ENCODE peak calls at places on chromosome 19, in seven cellular contexts. F, N, P, T, S, L and B are unnamed samples.

GRCh38 chr19:42965204-42965603 is 28.2 kb upstream of the PSG7 start:
- DNase-seq in F (no peak), N (no peak), P (peak; percentile 87), T (no peak), S (no peak), L (no peak), B (no peak)

GRCh38 chr19:581399-582111 is 8.1 kb upstream of the HCN2 start:
- DNase-seq in F (no peak), N (no peak), P (no peak), T (no peak), S (no peak), L (no peak), B (no peak)

GRCh38 chr19:50794074-50794777 is 4.0 kb downstream of the ACP4 start:
- DNase-seq in F (peak; percentile 31), N (peak; percentile 38), P (no peak), T (peak; percentile 52), S (no peak), L (no peak), B (no peak)

GRCh38 chr19:35269425-35270117 is 809 bp downstream of the USF2 start:
- DNase-seq in F (peak; percentile 78), N (peak; percentile 91), P (peak; percentile 75), T (peak; percentile 92), S (peak; percentile 95), L (peak; percentile 82), B (peak; percentile 77)

GRCh38 chr19:8240274-8241229 is 31.4 kb downstream of the CERS4 start:
- DNase-seq in F (peak; percentile 84), N (peak; percentile 82), P (peak; percentile 94), T (peak; percentile 92), S (peak; percentile 94), L (peak; percentile 89), B (peak; percentile 75)

GRCh38 chr19:8204961-8205360 is 4.2 kb upstream of the CERS4 start:
- DNase-seq in F (peak; percentile 74), N (no peak), P (no peak), T (peak; percentile 90), S (no peak), L (no peak), B (no peak)

GRCh38 chr19:4061178-4061682 is 5.5 kb downstream of the ZBTB7A start:
- DNase-seq in F (peak; percentile 75), N (peak; percentile 95), P (no peak), T (peak; percentile 90), S (peak; percentile 90), L (peak; percentile 84), B (peak; percentile 79)

GRCh38 chr19:5664515-5664914 is 15.8 kb downstream of the MICOS13 start:
- DNase-seq in F (no peak), N (no peak), P (no peak), T (no peak), S (no peak), L (no peak), B (no peak)

GRCh38 chr19:35621708-35622107 is 7.1 kb upstream of the RBM42 start:
- DNase-seq in F (no peak), N (no peak), P (no peak), T (no peak), S (no peak), L (no peak), B (no peak)

GRCh38 chr19:57171551-57172081 is 4.3 kb upstream of the DUXA start:
- DNase-seq in F (peak; percentile 10), N (peak; percentile 10), P (peak; percentile 39), T (peak; percentile 32), S (peak; percentile 70), L (peak; percentile 53), B (peak; percentile 15)

GRCh38 chr19:42091300-42092266 is 15.6 kb downstream of the ZNF574 start:
- DNase-seq in F (no peak), N (peak; percentile 72), P (peak; percentile 64), T (no peak), S (peak; percentile 71), L (no peak), B (no peak)

GRCh38 chr19:41563847-41564514 is 12.0 kb upstream of the CEACAM21 start:
- DNase-seq in F (no peak), N (no peak), P (no peak), T (no peak), S (no peak), L (no peak), B (no peak)

GRCh38 chr19:15285896-15286591 is 46.3 kb downstream of the BRD4 start:
- DNase-seq in F (no peak), N (no peak), P (no peak), T (no peak), S (no peak), L (no peak), B (no peak)

GRCh38 chr19:4497770-4498389 is 20.4 kb downstream of the PLIN4 start:
- DNase-seq in F (no peak), N (no peak), P (no peak), T (no peak), S (no peak), L (no peak), B (no peak)

GRCh38 chr19:35310811-35311465 is 18.0 kb upstream of the CD22 start:
- DNase-seq in F (no peak), N (no peak), P (no peak), T (no peak), S (no peak), L (no peak), B (no peak)

GRCh38 chr19:44924243-44924725 is 9.9 kb downstream of the APOC1 start:
- DNase-seq in F (no peak), N (no peak), P (no peak), T (no peak), S (no peak), L (no peak), B (no peak)

GRCh38 chr19:33954686-33955085 is 158.0 kb downstream of the KCTD15 start:
- DNase-seq in F (no peak), N (no peak), P (no peak), T (peak; percentile 31), S (peak; percentile 13), L (no peak), B (no peak)
- TF ChIP-seq POLR2A in F (no peak), N (no peak), P (no peak), T (no peak), S (no peak), L (no peak), B (no peak)

GRCh38 chr19:10321417-10321797 is 5.6 kb upstream of the FDX2 start:
- DNase-seq in F (no peak), N (peak; percentile 81), P (no peak), T (no peak), S (no peak), L (no peak), B (no peak)
- H3K36me3 ChIP-seq in F (peaks cover 21% of the 10 kb centered on the region), N (peaks cover 41% of the 10 kb centered on the region), P (peaks cover 70% of the 10 kb centered on the region), T (peaks cover 22% of the 10 kb centered on the region), S (peaks cover 94% of the 10 kb centered on the region), L (no peaks in the 10 kb centered on the region), B (peaks cover 57% of the 10 kb centered on the region)

GRCh38 chr19:10100163-10100785 is 2.2 kb downstream of the ANGPTL6 start:
- DNase-seq in F (no peak), N (no peak), P (no peak), T (no peak), S (no peak), L (no peak), B (no peak)
- H3K4me1 ChIP-seq in F (no peaks in the 10 kb centered on the region), N (peaks cover 15% of the 10 kb centered on the region), P (peaks cover 6% of the 10 kb centered on the region), T (peaks cover 13% of the 10 kb centered on the region), S (peaks cover 11% of the 10 kb centered on the region), L (no peaks in the 10 kb centered on the region), B (no peaks in the 10 kb centered on the region)

GRCh38 chr19:58551577-58552471 is 3.1 kb downstream of the CHMP2A start:
- DNase-seq in F (no peak), N (no peak), P (no peak), T (no peak), S (peak; percentile 52), L (no peak), B (no peak)
- TF ChIP-seq POLR2A in F (no peak), N (no peak), P (no peak), T (no peak), S (no peak), L (no peak), B (no peak)

GRCh38 chr19:38841180-38841766 is 8.5 kb downstream of the HNRNPL start:
- DNase-seq in F (no peak), N (no peak), P (no peak), T (no peak), S (no peak), L (no peak), B (no peak)
- H3K36me3 ChIP-seq in F (peaks cover 55% of the 10 kb centered on the region), N (peaks cover 94% of the 10 kb centered on the region), P (peaks cover 92% of the 10 kb centered on the region), T (peaks cover 77% of the 10 kb centered on the region), S (peaks cover 100% of the 10 kb centered on the region), L (no peaks in the 10 kb centered on the region), B (peaks cover 100% of the 10 kb centered on the region)

GRCh38 chr19:33796164-33797100 is at the start of gene KCTD15:
- DNase-seq in F (no peak), N (peak; percentile 45), P (peak; percentile 31), T (peak; percentile 59), S (no peak), L (peak; percentile 55), B (no peak)

GRCh38 chr19:33800012-33800680 is 3.5 kb downstream of the KCTD15 start:
- DNase-seq in F (no peak), N (no peak), P (no peak), T (no peak), S (no peak), L (no peak), B (no peak)

GRCh38 chr19:33799507-33799906 is 2.8 kb downstream of the KCTD15 start:
- DNase-seq in F (no peak), N (no peak), P (no peak), T (no peak), S (no peak), L (no peak), B (no peak)

GRCh38 chr19:33797821-33798633 is 1.4 kb downstream of the KCTD15 start:
- DNase-seq in F (no peak), N (peak; percentile 73), P (peak; percentile 33), T (peak; percentile 63), S (no peak), L (peak; percentile 74), B (no peak)

GRCh38 chr19:33798701-33799111 is 2.0 kb downstream of the KCTD15 start:
- DNase-seq in F (no peak), N (no peak), P (peak; percentile 27), T (no peak), S (no peak), L (no peak), B (no peak)
- H3K4me1 ChIP-seq in F (no peaks in the 10 kb centered on the region), N (peaks cover 25% of the 10 kb centered on the region), P (peaks cover 2% of the 10 kb centered on the region), T (peaks cover 36% of the 10 kb centered on the region), S (no peaks in the 10 kb centered on the region), L (no peaks in the 10 kb centered on the region), B (peaks cover 12% of the 10 kb centered on the region)